ENCODE peak calls at places on chromosomes 1 and 21, in ten cellular contexts. One of them, this sample, is unnamed.

GRCh38 chr1:55061000-55061705 is 21.8 kb downstream of the PCSK9 start:
- DNase-seq in activated naive CD4-positive, alpha-beta T cell: no peak
- DNase-seq in RWPE1: no peak
- DNase-seq in stimulated activated naive CD8-positive, alpha-beta T cell treated with anti-CD3 and anti-CD28 coated beads, Interleukin-15, Interleukin-2, amounts not matched to agents 100 U/mL and 50 U/mL, for 24 hours: no peak
- DNase-seq in activated CD4-positive, alpha-beta T cell treated with anti-CD3 and anti-CD28 coated beads, Interleukin-2, amount 50 U/mL, for 4 hours: no peak
- DNase-seq in lower leg skin: no peak
- DNase-seq in activated T-cell treated with anti-CD3 and anti-CD28 coated beads, Interleukin-2, amount 50 U/mL, for 4 hours: no peak
- DNase-seq in AG04449: no peak
- DNase-seq in EL: no peak
- DNase-seq in right lobe of liver: no peak
- DNase-seq in this sample: no peak

GRCh38 chr1:27572679-27573426 is 31.1 kb downstream of the AHDC1 start:
- DNase-seq in activated naive CD4-positive, alpha-beta T cell: no peak
- DNase-seq in RWPE1: no peak
- DNase-seq in stimulated activated naive CD8-positive, alpha-beta T cell treated with anti-CD3 and anti-CD28 coated beads, Interleukin-15, Interleukin-2, amounts not matched to agents 100 U/mL and 50 U/mL, for 24 hours: no peak
- DNase-seq in activated CD4-positive, alpha-beta T cell treated with anti-CD3 and anti-CD28 coated beads, Interleukin-2, amount 50 U/mL, for 4 hours: no peak
- DNase-seq in lower leg skin: no peak
- DNase-seq in activated T-cell treated with anti-CD3 and anti-CD28 coated beads, Interleukin-2, amount 50 U/mL, for 4 hours: no peak
- DNase-seq in AG04449: no peak
- DNase-seq in EL: no peak
- DNase-seq in right lobe of liver: no peak
- DNase-seq in this sample: peak

GRCh38 chr1:21721271-21721985 is 52.3 kb upstream of the RAP1GAP start:
- DNase-seq in activated naive CD4-positive, alpha-beta T cell: no peak
- DNase-seq in RWPE1: no peak
- DNase-seq in stimulated activated naive CD8-positive, alpha-beta T cell treated with anti-CD3 and anti-CD28 coated beads, Interleukin-15, Interleukin-2, amounts not matched to agents 100 U/mL and 50 U/mL, for 24 hours: no peak
- DNase-seq in activated CD4-positive, alpha-beta T cell treated with anti-CD3 and anti-CD28 coated beads, Interleukin-2, amount 50 U/mL, for 4 hours: no peak
- DNase-seq in lower leg skin: no peak
- DNase-seq in activated T-cell treated with anti-CD3 and anti-CD28 coated beads, Interleukin-2, amount 50 U/mL, for 4 hours: no peak
- DNase-seq in AG04449: no peak
- DNase-seq in EL: no peak
- DNase-seq in right lobe of liver: no peak
- DNase-seq in this sample: no peak

GRCh38 chr1:153626929-153627796 is at the start of gene S100A13:
- DNase-seq in activated naive CD4-positive, alpha-beta T cell: no peak
- DNase-seq in RWPE1: peak
- DNase-seq in stimulated activated naive CD8-positive, alpha-beta T cell treated with anti-CD3 and anti-CD28 coated beads, Interleukin-15, Interleukin-2, amounts not matched to agents 100 U/mL and 50 U/mL, for 24 hours: peak
- DNase-seq in activated CD4-positive, alpha-beta T cell treated with anti-CD3 and anti-CD28 coated beads, Interleukin-2, amount 50 U/mL, for 4 hours: no peak
- DNase-seq in lower leg skin: peak
- DNase-seq in activated T-cell treated with anti-CD3 and anti-CD28 coated beads, Interleukin-2, amount 50 U/mL, for 4 hours: no peak
- DNase-seq in AG04449: peak
- DNase-seq in EL: peak
- DNase-seq in right lobe of liver: peak
- DNase-seq in this sample: peak

GRCh38 chr1:160376525-160377131 is 9.8 kb downstream of the NHLH1 start:
- DNase-seq in activated naive CD4-positive, alpha-beta T cell: no peak
- DNase-seq in RWPE1: no peak
- DNase-seq in stimulated activated naive CD8-positive, alpha-beta T cell treated with anti-CD3 and anti-CD28 coated beads, Interleukin-15, Interleukin-2, amounts not matched to agents 100 U/mL and 50 U/mL, for 24 hours: no peak
- DNase-seq in activated CD4-positive, alpha-beta T cell treated with anti-CD3 and anti-CD28 coated beads, Interleukin-2, amount 50 U/mL, for 4 hours: no peak
- DNase-seq in lower leg skin: no peak
- DNase-seq in activated T-cell treated with anti-CD3 and anti-CD28 coated beads, Interleukin-2, amount 50 U/mL, for 4 hours: no peak
- DNase-seq in AG04449: no peak
- DNase-seq in EL: peak
- DNase-seq in right lobe of liver: no peak
- DNase-seq in this sample: peak

GRCh38 chr21:33924079-33924765 is 8.6 kb upstream of the ATP5PO start:
- DNase-seq in activated naive CD4-positive, alpha-beta T cell: peak
- DNase-seq in RWPE1: peak
- DNase-seq in stimulated activated naive CD8-positive, alpha-beta T cell treated with anti-CD3 and anti-CD28 coated beads, Interleukin-15, Interleukin-2, amounts not matched to agents 100 U/mL and 50 U/mL, for 24 hours: peak
- DNase-seq in activated CD4-positive, alpha-beta T cell treated with anti-CD3 and anti-CD28 coated beads, Interleukin-2, amount 50 U/mL, for 4 hours: peak
- DNase-seq in lower leg skin: peak
- DNase-seq in activated T-cell treated with anti-CD3 and anti-CD28 coated beads, Interleukin-2, amount 50 U/mL, for 4 hours: peak
- DNase-seq in AG04449: no peak
- DNase-seq in EL: peak
- DNase-seq in right lobe of liver: peak
- DNase-seq in this sample: peak

GRCh38 chr1:161258439-161259386 is at the start of gene PCP4L1:
- DNase-seq in activated naive CD4-positive, alpha-beta T cell: peak
- DNase-seq in RWPE1: peak
- DNase-seq in stimulated activated naive CD8-positive, alpha-beta T cell treated with anti-CD3 and anti-CD28 coated beads, Interleukin-15, Interleukin-2, amounts not matched to agents 100 U/mL and 50 U/mL, for 24 hours: peak
- DNase-seq in activated CD4-positive, alpha-beta T cell treated with anti-CD3 and anti-CD28 coated beads, Interleukin-2, amount 50 U/mL, for 4 hours: peak
- DNase-seq in lower leg skin: peak
- DNase-seq in activated T-cell treated with anti-CD3 and anti-CD28 coated beads, Interleukin-2, amount 50 U/mL, for 4 hours: peak
- DNase-seq in AG04449: no peak
- DNase-seq in EL: peak
- DNase-seq in right lobe of liver: peak
- DNase-seq in this sample: peak

GRCh38 chr1:197224160-197224559 is 43.9 kb upstream of the CRB1 start:
- DNase-seq in activated naive CD4-positive, alpha-beta T cell: no peak
- DNase-seq in RWPE1: no peak
- DNase-seq in stimulated activated naive CD8-positive, alpha-beta T cell treated with anti-CD3 and anti-CD28 coated beads, Interleukin-15, Interleukin-2, amounts not matched to agents 100 U/mL and 50 U/mL, for 24 hours: no peak
- DNase-seq in activated CD4-positive, alpha-beta T cell treated with anti-CD3 and anti-CD28 coated beads, Interleukin-2, amount 50 U/mL, for 4 hours: no peak
- DNase-seq in lower leg skin: no peak
- DNase-seq in activated T-cell treated with anti-CD3 and anti-CD28 coated beads, Interleukin-2, amount 50 U/mL, for 4 hours: no peak
- DNase-seq in AG04449: no peak
- DNase-seq in EL: peak
- DNase-seq in right lobe of liver: no peak
- DNase-seq in this sample: peak

This sample was measured in GM23248.